ENCODE peak calls at places on chromosomes 12 and 14, in five cellular contexts. F, M, H, J and N are unnamed samples.
A peak's percentile ranks its signal among the peaks of the same experiment; 100 is the strongest.

GRCh38 chr12:56863789-56864188 is 70.4 kb downstream of the SDR9C7 start:
- DNase-seq in F (no peak), J (no peak), M (no peak), H (no peak), N (no peak)

GRCh38 chr14:57273236-57273635 is 4.5 kb downstream of the AP5M1 start:
- DNase-seq in M (no peak), H (no peak), F (no peak), J (no peak), N (no peak)

GRCh38 chr14:22955702-22956575 is 951 bp downstream of the HAUS4 start:
- DNase-seq in J (no peak), F (no peak), H (no peak), M (no peak), N (no peak)

GRCh38 chr12:130017571-130018449 is 114.0 kb upstream of the TMEM132D start:
- DNase-seq in F (peak; percentile 55), H (no peak), M (peak; percentile 34), J (no peak), N (no peak)

GRCh38 chr12:115543269-115543668 is 734.2 kb downstream of the MED13L start:
- DNase-seq in H (no peak), J (no peak), M (no peak), F (no peak), N (no peak)

GRCh38 chr14:85421166-85421877 is 108.6 kb upstream of the FLRT2 start:
- DNase-seq in F (no peak), H (no peak), M (no peak), J (no peak), N (no peak)

GRCh38 chr12:31897791-31898503 is 61.3 kb upstream of the RESF1 start:
- DNase-seq in M (no peak), J (no peak), H (no peak), F (no peak), N (peak; percentile 15)

GRCh38 chr12:12506541-12506940 is 56.1 kb downstream of the DUSP16 start:
- DNase-seq in J (no peak), M (no peak), F (no peak), H (no peak), N (no peak)

GRCh38 chr14:68181395-68182326 is 362.1 kb downstream of the RAD51B start:
- DNase-seq in F (no peak), M (no peak), J (no peak), H (no peak), N (no peak)

GRCh38 chr14:67820428-67820881 is 876 bp downstream of the RAD51B start:
- DNase-seq in J (no peak), M (no peak), F (no peak), H (no peak), N (no peak)

GRCh38 chr12:117063162-117063911 is 35.9 kb downstream of the TESC start:
- DNase-seq in J (no peak), H (no peak), M (peak; percentile 38), F (peak; percentile 47), N (no peak)

GRCh38 chr14:101721951-101722661 is 39.4 kb upstream of the PPP2R5C start:
- DNase-seq in J (no peak), M (no peak), H (no peak), F (no peak), N (no peak)

GRCh38 chr12:129771238-129771637 is 132.6 kb downstream of the TMEM132D start:
- DNase-seq in M (no peak), F (no peak), J (no peak), H (no peak), N (peak; percentile 18)

GRCh38 chr14:20477211-20477876 is 8.1 kb downstream of the PNP start:
- DNase-seq in H (no peak), F (peak; percentile 6), M (no peak), J (no peak), N (no peak)

GRCh38 chr14:94548131-94548998 is 12.9 kb upstream of the SERPINA4 start:
- DNase-seq in H (no peak), M (no peak), J (no peak), F (no peak), N (no peak)

GRCh38 chr12:122062832-122063690 is 15.5 kb upstream of the MLXIP start:
- DNase-seq in H (no peak), M (peak; percentile 6), F (peak; percentile 28), J (no peak), N (no peak)

GRCh38 chr12:38527631-38528030 is 211.1 kb downstream of the ALG10B start:
- DNase-seq in M (no peak), H (no peak), J (no peak), F (no peak), N (no peak)

GRCh38 chr12:67161322-67161918 is 107.7 kb upstream of the CAND1 start:
- DNase-seq in H (no peak), J (no peak), F (no peak), M (no peak), N (no peak)

GRCh38 chr12:83800022-83800421 is 1112.6 kb downstream of the SLC6A15 start:
- DNase-seq in F (no peak), J (no peak), M (no peak), H (no peak), N (no peak)

GRCh38 chr14:47626151-47627035 is 49.0 kb downstream of the MDGA2 start:
- DNase-seq in M (no peak), H (no peak), J (no peak), F (no peak), N (no peak)

GRCh38 chr12:101021911-101022388 is 188.1 kb downstream of the SLC5A8 start:
- DNase-seq in J (no peak), H (no peak), F (no peak), M (no peak), N (no peak)

GRCh38 chr14:86532219-86532618 is 1002.3 kb downstream of the FLRT2 start:
- DNase-seq in M (no peak), H (no peak), F (no peak), J (no peak), N (no peak)

GRCh38 chr12:64525461-64526160 is 73.7 kb downstream of the TBK1 start:
- DNase-seq in J (no peak), M (no peak), H (no peak), F (no peak), N (no peak)

GRCh38 chr12:46553266-46553665 is 180.7 kb upstream of the SLC38A2 start:
- DNase-seq in H (no peak), J (no peak), M (no peak), F (no peak), N (no peak)

GRCh38 chr14:53519137-53519536 is 366.0 kb upstream of the DDHD1 start:
- DNase-seq in M (no peak), H (no peak), J (no peak), F (no peak), N (no peak)

GRCh38 chr14:36835145-36835544 is 173.5 kb downstream of the PAX9 start:
- DNase-seq in J (no peak), M (no peak), H (no peak), F (no peak), N (peak; percentile 30)

GRCh38 chr12:90970471-90970870 is 15.5 kb upstream of the CCER1 start:
- DNase-seq in H (no peak), F (no peak), M (no peak), J (no peak), N (no peak)

GRCh38 chr14:36905272-36906046 is 243.8 kb downstream of the PAX9 start:
- DNase-seq in H (no peak), M (no peak), J (no peak), F (no peak), N (no peak)

GRCh38 chr14:81269100-81269978 is 48.6 kb upstream of the GTF2A1 start:
- DNase-seq in H (no peak), J (no peak), F (no peak), M (no peak), N (no peak)